ENCODE peak calls at places on chromosomes 7 and 10, in ten cellular contexts. One of them, this sample, is unnamed. For H3K4me1, the result is how much of the 10 kb centered on the place peaks cover.

GRCh38 chr7:46713868-46714596 is 793.0 kb upstream of the IGFBP3 start:
- DNase-seq in mesendoderm: no peak
- DNase-seq in left ventricle myocardium inferior: peak
- DNase-seq in spleen: no peak
- DNase-seq in A549: no peak
- DNase-seq in GM23248: no peak
- DNase-seq in stomach: peak
- DNase-seq in adrenal gland: peak
- DNase-seq in hepatocyte: peak
- DNase-seq in upper lobe of right lung: no peak
- DNase-seq in this sample: peak

GRCh38 chr7:43838201-43838659 is 31.1 kb downstream of the MRPS24 start:
- DNase-seq in mesendoderm: no peak
- DNase-seq in left ventricle myocardium inferior: no peak
- DNase-seq in spleen: no peak
- DNase-seq in A549: no peak
- DNase-seq in GM23248: no peak
- DNase-seq in stomach: no peak
- DNase-seq in adrenal gland: no peak
- DNase-seq in hepatocyte: no peak
- DNase-seq in upper lobe of right lung: no peak
- DNase-seq in this sample: no peak

GRCh38 chr10:75035975-75036708 is 75.3 kb upstream of the SAMD8 start:
- DNase-seq in mesendoderm: no peak
- DNase-seq in left ventricle myocardium inferior: no peak
- DNase-seq in spleen: no peak
- DNase-seq in A549: no peak
- DNase-seq in GM23248: peak
- DNase-seq in stomach: no peak
- DNase-seq in adrenal gland: no peak
- DNase-seq in hepatocyte: no peak
- DNase-seq in upper lobe of right lung: no peak
- DNase-seq in this sample: no peak

GRCh38 chr7:129825005-129825553 is 127.7 kb downstream of the UBE2H start:
- DNase-seq in mesendoderm: peak
- DNase-seq in left ventricle myocardium inferior: peak
- DNase-seq in spleen: peak
- DNase-seq in A549: peak
- DNase-seq in GM23248: peak
- DNase-seq in stomach: no peak
- DNase-seq in adrenal gland: peak
- DNase-seq in hepatocyte: peak
- DNase-seq in upper lobe of right lung: peak
- DNase-seq in this sample: peak

GRCh38 chr10:49606981-49607535 is 3.1 kb upstream of the SLC18A3 start:
- DNase-seq in mesendoderm: peak
- DNase-seq in left ventricle myocardium inferior: peak
- DNase-seq in spleen: peak
- DNase-seq in A549: peak
- DNase-seq in GM23248: peak
- DNase-seq in stomach: peak
- DNase-seq in adrenal gland: peak
- DNase-seq in hepatocyte: peak
- DNase-seq in upper lobe of right lung: peak
- DNase-seq in this sample: peak

GRCh38 chr10:71638577-71639411 is 80.8 kb downstream of the C10orf105 start:
- DNase-seq in mesendoderm: peak
- DNase-seq in left ventricle myocardium inferior: no peak
- DNase-seq in spleen: peak
- DNase-seq in A549: no peak
- DNase-seq in GM23248: no peak
- DNase-seq in stomach: peak
- DNase-seq in adrenal gland: peak
- DNase-seq in hepatocyte: peak
- DNase-seq in upper lobe of right lung: no peak
- DNase-seq in this sample: no peak

GRCh38 chr10:73956476-73957338 is 41.2 kb upstream of the VCL start:
- DNase-seq in mesendoderm: no peak
- DNase-seq in left ventricle myocardium inferior: no peak
- DNase-seq in spleen: peak
- DNase-seq in A549: no peak
- DNase-seq in GM23248: peak
- DNase-seq in stomach: no peak
- DNase-seq in adrenal gland: no peak
- DNase-seq in hepatocyte: no peak
- DNase-seq in upper lobe of right lung: no peak
- DNase-seq in this sample: peak

GRCh38 chr10:79320785-79321493 is 26.3 kb upstream of the PPIF start:
- DNase-seq in mesendoderm: no peak
- DNase-seq in left ventricle myocardium inferior: no peak
- DNase-seq in spleen: no peak
- DNase-seq in A549: peak
- DNase-seq in GM23248: peak
- DNase-seq in stomach: no peak
- DNase-seq in adrenal gland: no peak
- DNase-seq in hepatocyte: no peak
- DNase-seq in upper lobe of right lung: no peak
- DNase-seq in this sample: no peak

GRCh38 chr10:36559990-36560389 is 565.4 kb upstream of the ANKRD30A start:
- DNase-seq in mesendoderm: no peak
- DNase-seq in left ventricle myocardium inferior: no peak
- DNase-seq in spleen: no peak
- DNase-seq in A549: no peak
- DNase-seq in GM23248: peak
- DNase-seq in stomach: no peak
- DNase-seq in adrenal gland: no peak
- DNase-seq in hepatocyte: no peak
- DNase-seq in upper lobe of right lung: no peak
- DNase-seq in this sample: no peak

GRCh38 chr10:70932415-70933196 is 44.2 kb upstream of the PCBD1 start:
- DNase-seq in mesendoderm: no peak
- DNase-seq in left ventricle myocardium inferior: no peak
- DNase-seq in spleen: no peak
- DNase-seq in A549: no peak
- DNase-seq in GM23248: peak
- DNase-seq in stomach: no peak
- DNase-seq in adrenal gland: no peak
- DNase-seq in hepatocyte: peak
- DNase-seq in upper lobe of right lung: no peak
- DNase-seq in this sample: peak

GRCh38 chr10:92024700-92025099 is 101.1 kb downstream of the BTAF1 start:
- DNase-seq in mesendoderm: no peak
- DNase-seq in left ventricle myocardium inferior: no peak
- DNase-seq in spleen: no peak
- DNase-seq in A549: no peak
- DNase-seq in GM23248: peak
- DNase-seq in stomach: no peak
- DNase-seq in adrenal gland: no peak
- DNase-seq in hepatocyte: no peak
- DNase-seq in upper lobe of right lung: no peak
- DNase-seq in this sample: no peak

GRCh38 chr10:90964781-90965462 is 44.0 kb upstream of the ANKRD1 start:
- DNase-seq in mesendoderm: no peak
- DNase-seq in left ventricle myocardium inferior: peak
- DNase-seq in spleen: no peak
- DNase-seq in A549: no peak
- DNase-seq in GM23248: peak
- DNase-seq in stomach: no peak
- DNase-seq in adrenal gland: peak
- DNase-seq in hepatocyte: no peak
- DNase-seq in upper lobe of right lung: no peak
- DNase-seq in this sample: no peak
- H3K4me1 ChIP-seq in mesendoderm: under half
- H3K4me1 ChIP-seq in left ventricle myocardium inferior: half or more
- H3K4me1 ChIP-seq in spleen: under half
- H3K4me1 ChIP-seq in A549: under half
- H3K4me1 ChIP-seq in GM23248: under half
- H3K4me1 ChIP-seq in stomach: under half
- H3K4me1 ChIP-seq in adrenal gland: under half
- H3K4me1 ChIP-seq in hepatocyte: under half
- H3K4me1 ChIP-seq in upper lobe of right lung: under half
- H3K4me1 ChIP-seq in this sample: under half

DNA sequence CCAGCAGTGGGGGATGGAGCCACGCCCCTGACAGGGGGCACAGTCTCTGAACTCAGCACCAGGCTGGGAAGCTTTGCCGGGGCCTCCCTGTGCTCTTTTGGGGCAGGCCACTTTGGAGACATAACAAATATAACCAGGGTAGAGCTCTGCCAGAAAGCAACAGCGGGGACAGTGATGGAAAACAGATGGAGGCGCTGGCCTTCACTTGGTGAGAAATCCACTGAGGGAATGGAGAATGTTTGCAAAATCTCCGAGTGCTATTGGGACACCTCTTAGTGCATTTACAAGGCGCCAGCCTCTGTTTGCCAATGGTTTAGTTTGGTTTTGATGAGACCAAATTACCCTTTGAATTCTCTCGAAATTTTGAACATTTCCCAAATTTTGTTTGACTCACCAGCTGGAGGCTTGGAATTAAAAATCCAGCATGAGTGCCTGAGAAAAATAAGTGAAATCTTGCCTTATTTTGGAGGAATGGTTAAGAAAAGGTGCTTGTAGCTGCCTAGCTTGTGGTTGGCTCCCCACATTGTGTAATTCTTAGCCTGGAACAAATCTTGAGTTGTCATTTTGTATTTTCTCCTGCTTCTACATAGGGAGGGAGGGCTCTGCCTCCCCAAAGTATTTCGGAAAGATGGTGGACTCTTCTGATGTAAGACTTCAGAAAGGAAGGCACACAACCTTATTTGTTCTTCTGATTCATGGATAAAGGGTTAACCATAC is 980.5 kb downstream of the LRMDA start:
- DNase-seq in mesendoderm: no peak
- DNase-seq in left ventricle myocardium inferior: peak
- DNase-seq in spleen: no peak
- DNase-seq in A549: no peak
- DNase-seq in GM23248: peak
- DNase-seq in stomach: no peak
- DNase-seq in adrenal gland: no peak
- DNase-seq in hepatocyte: no peak
- DNase-seq in upper lobe of right lung: no peak
- DNase-seq in this sample: no peak
- H3K4me3 ChIP-seq in mesendoderm: no peak
- H3K4me3 ChIP-seq in left ventricle myocardium inferior: no peak
- H3K4me3 ChIP-seq in spleen: no peak
- H3K4me3 ChIP-seq in A549: no peak
- H3K4me3 ChIP-seq in GM23248: no peak
- H3K4me3 ChIP-seq in stomach: no peak
- H3K4me3 ChIP-seq in adrenal gland: no peak
- H3K4me3 ChIP-seq in hepatocyte: no peak
- H3K4me3 ChIP-seq in upper lobe of right lung: no peak
- H3K4me3 ChIP-seq in this sample: no peak

DNA sequence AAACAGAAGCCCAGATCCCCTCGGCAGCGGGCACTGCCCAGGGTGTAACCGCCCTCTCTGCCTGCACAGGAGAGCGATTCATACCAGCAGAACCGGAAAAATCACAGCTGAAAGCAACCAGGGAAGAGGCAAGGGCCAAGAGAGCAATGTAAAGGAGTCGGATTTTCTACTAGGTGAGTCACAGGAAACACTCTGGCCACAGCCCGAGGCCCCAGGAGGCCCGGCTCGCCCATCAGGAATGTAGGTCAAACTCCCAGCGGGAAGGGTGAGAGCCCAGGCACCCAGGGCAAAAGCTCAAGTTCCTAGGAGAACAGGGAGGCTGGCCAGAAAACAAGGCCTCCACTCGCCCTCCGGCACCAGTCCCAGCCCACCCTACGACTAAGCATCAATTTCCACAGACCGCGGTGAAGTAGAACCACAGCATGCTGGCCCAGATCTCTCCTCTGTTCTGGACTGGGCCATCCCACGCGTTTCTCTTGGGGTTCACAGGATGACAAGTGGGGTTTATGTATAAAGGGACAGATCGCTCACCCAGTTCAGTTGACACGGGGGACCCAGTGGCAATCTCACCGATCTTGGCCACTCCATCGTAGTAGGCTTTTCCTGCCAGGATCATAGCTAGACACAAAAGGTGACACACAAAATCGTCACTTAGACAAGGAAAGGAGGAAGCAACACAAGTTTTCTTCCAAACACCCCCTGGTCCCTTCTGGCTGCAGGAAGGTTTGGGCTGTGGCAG is 46.2 kb downstream of the BAIAP2L1 start:
- DNase-seq in mesendoderm: peak
- DNase-seq in left ventricle myocardium inferior: no peak
- DNase-seq in spleen: no peak
- DNase-seq in A549: peak
- DNase-seq in GM23248: peak
- DNase-seq in stomach: peak
- DNase-seq in adrenal gland: peak
- DNase-seq in hepatocyte: peak
- DNase-seq in upper lobe of right lung: peak
- DNase-seq in this sample: no peak
- H3K27ac ChIP-seq in mesendoderm: peak
- H3K27ac ChIP-seq in left ventricle myocardium inferior: peak
- H3K27ac ChIP-seq in spleen: no peak
- H3K27ac ChIP-seq in A549: peak
- H3K27ac ChIP-seq in GM23248: peak
- H3K27ac ChIP-seq in stomach: peak
- H3K27ac ChIP-seq in adrenal gland: no peak
- H3K27ac ChIP-seq in hepatocyte: peak
- H3K27ac ChIP-seq in upper lobe of right lung: peak
- H3K27ac ChIP-seq in this sample: no peak

DNA sequence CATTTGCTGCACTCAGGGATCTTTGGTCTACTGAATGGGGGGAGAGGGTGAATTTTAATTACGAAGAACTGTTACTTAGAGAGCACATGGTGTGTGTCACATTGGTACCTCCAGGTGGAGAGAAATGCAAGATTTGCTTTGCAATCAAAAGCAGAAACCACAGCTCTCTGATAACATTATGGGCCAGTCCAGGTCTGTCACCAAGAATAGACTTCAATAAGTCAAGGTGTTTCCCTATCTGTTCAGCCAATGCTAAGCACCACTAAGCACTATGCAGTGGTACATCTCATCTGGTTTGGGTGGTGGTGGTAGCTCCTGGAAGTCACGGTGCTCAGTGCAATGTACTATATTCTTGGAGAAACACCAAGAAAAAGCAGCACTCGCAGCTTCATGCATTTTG is 119.6 kb upstream of the AFAP1L2 start:
- DNase-seq in mesendoderm: no peak
- DNase-seq in left ventricle myocardium inferior: no peak
- DNase-seq in spleen: no peak
- DNase-seq in A549: no peak
- DNase-seq in GM23248: no peak
- DNase-seq in stomach: no peak
- DNase-seq in adrenal gland: no peak
- DNase-seq in hepatocyte: no peak
- DNase-seq in upper lobe of right lung: no peak
- DNase-seq in this sample: no peak
- H3K4me1 ChIP-seq in mesendoderm: under half
- H3K4me1 ChIP-seq in left ventricle myocardium inferior: half or more
- H3K4me1 ChIP-seq in spleen: half or more
- H3K4me1 ChIP-seq in A549: half or more
- H3K4me1 ChIP-seq in GM23248: under half
- H3K4me1 ChIP-seq in stomach: under half
- H3K4me1 ChIP-seq in adrenal gland: half or more
- H3K4me1 ChIP-seq in hepatocyte: half or more
- H3K4me1 ChIP-seq in upper lobe of right lung: under half
- H3K4me1 ChIP-seq in this sample: under half

GRCh38 chr7:148963583-148964509 is 64.5 kb downstream of the PDIA4 start:
- DNase-seq in mesendoderm: no peak
- DNase-seq in left ventricle myocardium inferior: no peak
- DNase-seq in spleen: no peak
- DNase-seq in A549: peak
- DNase-seq in GM23248: peak
- DNase-seq in stomach: no peak
- DNase-seq in adrenal gland: no peak
- DNase-seq in hepatocyte: no peak
- DNase-seq in upper lobe of right lung: no peak
- DNase-seq in this sample: no peak
- H3K4me3 ChIP-seq in mesendoderm: no peak
- H3K4me3 ChIP-seq in left ventricle myocardium inferior: peak
- H3K4me3 ChIP-seq in spleen: peak
- H3K4me3 ChIP-seq in A549: peak
- H3K4me3 ChIP-seq in GM23248: peak
- H3K4me3 ChIP-seq in stomach: peak
- H3K4me3 ChIP-seq in adrenal gland: no peak
- H3K4me3 ChIP-seq in hepatocyte: no peak
- H3K4me3 ChIP-seq in upper lobe of right lung: peak
- H3K4me3 ChIP-seq in this sample: peak